ENCODE peak calls at places on chromosome 6, in nine cellular contexts. One of them, this sample, is unnamed.

GRCh38 chr6:159038914-159039884 is 5.6 kb downstream of the TAGAP start:
- DNase-seq in ACHN: no peak
- DNase-seq in GM19239: peak
- DNase-seq in progenitor cell of endocrine pancreas: no peak
- DNase-seq in fibroblast of mammary gland: peak
- DNase-seq in amniotic stem cell: no peak
- DNase-seq in tibial artery: no peak
- DNase-seq in body of pancreas: no peak
- DNase-seq in activated CD4-positive, alpha-beta T cell treated with anti-CD3 and anti-CD28 coated beads for 48 hours: no peak
- DNase-seq in this sample: no peak

GRCh38 chr6:109894181-109894580 is 83.9 kb upstream of the GPR6 start:
- DNase-seq in ACHN: no peak
- DNase-seq in GM19239: no peak
- DNase-seq in progenitor cell of endocrine pancreas: no peak
- DNase-seq in fibroblast of mammary gland: no peak
- DNase-seq in amniotic stem cell: no peak
- DNase-seq in tibial artery: no peak
- DNase-seq in body of pancreas: no peak
- DNase-seq in activated CD4-positive, alpha-beta T cell treated with anti-CD3 and anti-CD28 coated beads for 48 hours: no peak
- DNase-seq in this sample: no peak

GRCh38 chr6:149766156-149766768 is 16.7 kb downstream of the PCMT1 start:
- DNase-seq in ACHN: no peak
- DNase-seq in GM19239: no peak
- DNase-seq in progenitor cell of endocrine pancreas: no peak
- DNase-seq in fibroblast of mammary gland: peak
- DNase-seq in amniotic stem cell: no peak
- DNase-seq in tibial artery: no peak
- DNase-seq in body of pancreas: no peak
- DNase-seq in activated CD4-positive, alpha-beta T cell treated with anti-CD3 and anti-CD28 coated beads for 48 hours: no peak
- DNase-seq in this sample: no peak

GRCh38 chr6:75147512-75147911 is 58.3 kb downstream of the COL12A1 start:
- DNase-seq in ACHN: no peak
- DNase-seq in GM19239: no peak
- DNase-seq in progenitor cell of endocrine pancreas: no peak
- DNase-seq in fibroblast of mammary gland: peak
- DNase-seq in amniotic stem cell: no peak
- DNase-seq in tibial artery: no peak
- DNase-seq in body of pancreas: no peak
- DNase-seq in activated CD4-positive, alpha-beta T cell treated with anti-CD3 and anti-CD28 coated beads for 48 hours: no peak
- DNase-seq in this sample: no peak

GRCh38 chr6:158002951-158003853 is 21.5 kb downstream of the SYNJ2 start:
- DNase-seq in ACHN: no peak
- DNase-seq in GM19239: no peak
- DNase-seq in progenitor cell of endocrine pancreas: no peak
- DNase-seq in fibroblast of mammary gland: peak
- DNase-seq in amniotic stem cell: peak
- DNase-seq in tibial artery: peak
- DNase-seq in body of pancreas: no peak
- DNase-seq in activated CD4-positive, alpha-beta T cell treated with anti-CD3 and anti-CD28 coated beads for 48 hours: peak
- DNase-seq in this sample: no peak

GRCh38 chr6:33815854-33816253 is 12.1 kb upstream of the MLN start:
- DNase-seq in ACHN: peak
- DNase-seq in GM19239: peak
- DNase-seq in progenitor cell of endocrine pancreas: no peak
- DNase-seq in fibroblast of mammary gland: peak
- DNase-seq in amniotic stem cell: no peak
- DNase-seq in tibial artery: no peak
- DNase-seq in body of pancreas: no peak
- DNase-seq in activated CD4-positive, alpha-beta T cell treated with anti-CD3 and anti-CD28 coated beads for 48 hours: peak
- DNase-seq in this sample: peak

GRCh38 chr6:13615802-13616140 is 636 bp downstream of the NOL7 start:
- DNase-seq in ACHN: peak
- DNase-seq in GM19239: no peak
- DNase-seq in progenitor cell of endocrine pancreas: no peak
- DNase-seq in fibroblast of mammary gland: peak
- DNase-seq in amniotic stem cell: no peak
- DNase-seq in tibial artery: peak
- DNase-seq in body of pancreas: peak
- DNase-seq in activated CD4-positive, alpha-beta T cell treated with anti-CD3 and anti-CD28 coated beads for 48 hours: peak
- DNase-seq in this sample: no peak

GRCh38 chr6:80607814-80608391 is 501.4 kb downstream of the BCKDHB start:
- DNase-seq in ACHN: no peak
- DNase-seq in GM19239: no peak
- DNase-seq in progenitor cell of endocrine pancreas: no peak
- DNase-seq in fibroblast of mammary gland: peak
- DNase-seq in amniotic stem cell: peak
- DNase-seq in tibial artery: no peak
- DNase-seq in body of pancreas: no peak
- DNase-seq in activated CD4-positive, alpha-beta T cell treated with anti-CD3 and anti-CD28 coated beads for 48 hours: no peak
- DNase-seq in this sample: no peak

GRCh38 chr6:90384720-90385119 is 88.1 kb upstream of the BACH2 start:
- DNase-seq in ACHN: no peak
- DNase-seq in GM19239: no peak
- DNase-seq in progenitor cell of endocrine pancreas: no peak
- DNase-seq in fibroblast of mammary gland: no peak
- DNase-seq in amniotic stem cell: no peak
- DNase-seq in tibial artery: no peak
- DNase-seq in body of pancreas: no peak
- DNase-seq in activated CD4-positive, alpha-beta T cell treated with anti-CD3 and anti-CD28 coated beads for 48 hours: no peak
- DNase-seq in this sample: no peak

GRCh38 chr6:41698350-41698781 is 37.0 kb downstream of the TFEB start:
- DNase-seq in ACHN: no peak
- DNase-seq in GM19239: no peak
- DNase-seq in progenitor cell of endocrine pancreas: no peak
- DNase-seq in fibroblast of mammary gland: peak
- DNase-seq in amniotic stem cell: peak
- DNase-seq in tibial artery: no peak
- DNase-seq in body of pancreas: no peak
- DNase-seq in activated CD4-positive, alpha-beta T cell treated with anti-CD3 and anti-CD28 coated beads for 48 hours: no peak
- DNase-seq in this sample: no peak

GRCh38 chr6:156564128-156564806 is 212.9 kb upstream of the ARID1B start:
- DNase-seq in ACHN: peak
- DNase-seq in GM19239: peak
- DNase-seq in progenitor cell of endocrine pancreas: peak
- DNase-seq in fibroblast of mammary gland: peak
- DNase-seq in amniotic stem cell: peak
- DNase-seq in tibial artery: peak
- DNase-seq in body of pancreas: peak
- DNase-seq in activated CD4-positive, alpha-beta T cell treated with anti-CD3 and anti-CD28 coated beads for 48 hours: peak
- DNase-seq in this sample: peak

GRCh38 chr6:21752054-21752811 is 158.7 kb downstream of the SOX4 start:
- DNase-seq in ACHN: no peak
- DNase-seq in GM19239: no peak
- DNase-seq in progenitor cell of endocrine pancreas: no peak
- DNase-seq in fibroblast of mammary gland: peak
- DNase-seq in amniotic stem cell: no peak
- DNase-seq in tibial artery: no peak
- DNase-seq in body of pancreas: no peak
- DNase-seq in activated CD4-positive, alpha-beta T cell treated with anti-CD3 and anti-CD28 coated beads for 48 hours: no peak
- DNase-seq in this sample: no peak

GRCh38 chr6:152250127-152250526 is 387.0 kb downstream of the SYNE1 start:
- DNase-seq in ACHN: no peak
- DNase-seq in GM19239: no peak
- DNase-seq in progenitor cell of endocrine pancreas: no peak
- DNase-seq in fibroblast of mammary gland: no peak
- DNase-seq in amniotic stem cell: no peak
- DNase-seq in tibial artery: no peak
- DNase-seq in body of pancreas: no peak
- DNase-seq in activated CD4-positive, alpha-beta T cell treated with anti-CD3 and anti-CD28 coated beads for 48 hours: no peak
- DNase-seq in this sample: no peak